ENCODE peak calls at places on chromosomes 3 and 15, in four cellular contexts. E is lower leg skin, Q is BE2C, P is colonic mucosa. A is an unnamed sample.
A peak's percentile ranks its signal among the peaks of the same experiment; 100 is the strongest.

GRCh38 chr15:84819291-84819768 is 2.2 kb downstream of the ALPK3 start:
- DNase-seq in E (no peak), Q (peak; percentile 48), P (no peak), A (no peak)

GRCh38 chr3:70832035-70832795 is 519.8 kb upstream of the MDFIC2 start:
- DNase-seq in Q (no peak), E (peak; percentile 28), P (no peak), A (peak; percentile 81)

GRCh38 chr15:77889009-77889806 is 188.3 kb downstream of the TBC1D2B start:
- DNase-seq in Q (no peak), P (no peak), E (no peak), A (no peak)

GRCh38 chr3:117671707-117672318 is 962.2 kb downstream of the TUSC7 start:
- DNase-seq in E (no peak), Q (peak; percentile 84), P (no peak), A (no peak)

GRCh38 chr15:92205255-92205739 is 188.4 kb upstream of the ST8SIA2 start:
- DNase-seq in E (no peak), Q (peak; percentile 7), P (no peak), A (peak; percentile 9)

GRCh38 chr3:195003006-195003892 is 267.7 kb downstream of the XXYLT1 start:
- DNase-seq in E (peak; percentile 67), Q (no peak), P (peak; percentile 9), A (peak; percentile 42)

GRCh38 chr3:119831941-119832371 is 50.1 kb downstream of the NR1I2 start:
- DNase-seq in E (no peak), Q (no peak), P (no peak), A (no peak)

GRCh38 chr15:59833366-59833765 is 144.2 kb upstream of the BNIP2 start:
- DNase-seq in E (no peak), P (no peak), Q (no peak), A (no peak)

GRCh38 chr3:77412591-77412990 is 372.7 kb downstream of the ROBO2 start:
- DNase-seq in Q (no peak), P (no peak), E (peak; percentile 24), A (peak; percentile 45)

GRCh38 chr3:97719156-97719821 is 45.3 kb upstream of the ARL6 start:
- DNase-seq in P (peak; percentile 53), Q (peak; percentile 81), E (peak; percentile 29), A (peak; percentile 83)

GRCh38 chr3:170357920-170358854 is 672 bp downstream of the SKIL start:
- DNase-seq in Q (peak; percentile 82), E (peak; percentile 70), P (peak; percentile 85), A (peak; percentile 53)
- TF ChIP-seq CTCF in Q (peak; percentile 49), E (no peak), P (no peak), A (peak; percentile 46)

DNA sequence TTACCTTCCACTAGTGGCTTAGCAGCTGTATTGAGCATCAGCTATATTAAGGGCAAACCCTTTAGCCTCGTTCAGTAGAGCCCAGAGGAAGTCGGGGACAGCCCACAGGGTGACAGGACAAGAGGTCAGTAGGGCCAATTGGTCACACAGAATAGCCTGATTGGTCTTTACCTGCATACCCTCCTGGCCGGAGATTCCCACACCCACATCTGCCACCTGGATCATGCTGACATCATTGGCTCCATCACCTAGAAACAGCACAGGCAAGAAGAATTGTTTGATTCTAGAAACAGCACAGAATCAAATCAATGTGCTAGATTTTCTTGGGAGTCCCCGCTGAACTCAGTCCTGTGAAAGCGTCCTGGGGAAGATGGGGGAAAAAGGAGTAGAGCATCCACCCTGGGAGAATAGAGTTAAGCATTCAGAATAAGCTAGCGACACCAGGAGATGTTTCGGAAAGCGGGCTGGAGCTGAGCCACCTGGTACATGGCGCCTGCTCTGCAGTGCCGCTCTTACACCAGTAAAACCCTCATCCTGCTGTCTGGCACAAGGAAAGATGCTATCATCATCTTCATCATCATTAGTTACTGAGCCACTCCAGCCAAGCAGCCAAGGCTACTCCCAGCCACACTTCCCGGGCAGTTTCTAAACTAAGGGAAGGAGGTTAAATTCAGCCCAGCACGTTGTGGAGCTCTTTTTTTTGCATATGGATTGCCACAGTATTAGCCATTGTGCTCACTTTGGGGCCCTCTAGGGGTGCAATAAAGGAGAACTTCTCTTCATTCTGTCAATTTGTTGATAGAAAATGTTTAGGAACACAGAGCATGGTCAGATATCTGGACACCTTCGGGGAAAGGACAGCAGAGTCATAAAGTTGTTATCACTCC is 171.3 kb downstream of the ATP10A start:
- DNase-seq in Q (no peak), P (no peak), E (no peak), A (no peak)
- TF ChIP-seq CTCF in Q (no peak), P (no peak), E (no peak), A (no peak)

GRCh38 chr3:133494469-133494868 is 79.0 kb upstream of the CDV3 start:
- DNase-seq in Q (peak; percentile 63), E (no peak), P (no peak), A (peak; percentile 42)
- TF ChIP-seq CTCF in Q (peak; percentile 60), E (no peak), P (no peak), A (peak; percentile 16)

DNA sequence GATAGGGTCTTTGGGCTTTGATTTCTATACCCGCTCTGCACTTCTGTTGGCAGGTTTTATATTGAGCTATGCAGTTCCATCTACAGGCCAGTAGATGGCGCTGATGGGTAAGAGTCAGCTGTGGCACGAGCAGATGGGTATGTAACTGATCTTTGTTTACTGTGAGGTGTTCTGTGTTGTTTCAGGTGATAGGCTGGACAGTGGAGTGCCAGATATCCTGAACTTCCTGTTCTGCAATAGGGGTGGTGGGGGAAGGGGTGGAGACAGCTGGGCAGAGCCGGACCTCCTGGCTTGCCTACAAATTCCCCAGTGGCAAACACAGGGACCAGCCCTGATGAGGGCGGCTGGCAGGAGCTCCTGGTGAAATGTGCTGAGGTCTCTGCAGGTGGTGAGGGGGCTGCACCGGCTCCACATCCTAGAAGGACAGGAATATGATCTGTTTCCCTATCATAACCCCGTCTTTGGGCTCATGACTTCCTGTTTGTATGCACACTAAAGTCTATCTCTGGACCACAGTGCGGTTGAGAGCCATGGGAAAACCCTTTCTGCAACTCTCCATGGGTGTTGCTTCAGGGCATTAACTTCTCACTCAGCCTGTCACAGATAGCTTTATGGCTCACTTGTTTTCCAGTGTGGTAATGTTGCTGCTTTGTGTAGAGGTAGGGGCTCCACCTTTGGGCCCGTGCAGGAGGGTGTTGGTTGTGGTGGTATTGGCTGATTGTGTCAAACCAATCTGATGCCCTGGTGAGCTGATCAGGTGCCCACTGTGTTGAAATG is 13.4 kb upstream of the FAM98B start:
- DNase-seq in P (peak; percentile 39), E (peak; percentile 32), Q (peak; percentile 77), A (peak; percentile 71)
- TF ChIP-seq CTCF in P (peak; percentile 85), E (peak; percentile 74), Q (peak; percentile 99), A (peak; percentile 89)